ENCODE peak calls at places on chromosomes 1 and 21, in seven cellular contexts. Q is retina; Y is mammary epithelial cell; U is activated CD8-positive, alpha-beta memory T cell treated with anti-CD3 and anti-CD28 coated beads for 48 hours; R is lower leg skin; B is GM20000; W is activated T-cell treated with anti-CD3 and anti-CD28 coated beads, Interleukin-2, amount 50 U/mL, for 72 hours. M is an unnamed sample.

GRCh38 chr21:36852293-36852692 is 114.2 kb downstream of the HLCS start:
- DNase-seq in Q (no peak), Y (no peak), U (no peak), R (no peak), B (no peak), W (no peak), M (no peak)

GRCh38 chr1:68174173-68175113 is 57.9 kb downstream of the WLS start:
- DNase-seq in Q (peak; percentile 14), Y (peak; percentile 93), U (no peak), R (peak; percentile 75), B (no peak), W (no peak), M (no peak)

GRCh38 chr1:65009176-65009575 is 42.8 kb upstream of the JAK1 start:
- DNase-seq in Q (no peak), Y (no peak), U (no peak), R (no peak), B (no peak), W (no peak), M (no peak)

GRCh38 chr1:30670195-30671060 is 53.0 kb downstream of the MATN1 start:
- DNase-seq in Q (no peak), Y (peak; percentile 61), U (no peak), R (peak; percentile 66), B (no peak), W (no peak), M (no peak)

GRCh38 chr1:236494586-236495207 is 29.1 kb upstream of the LGALS8 start:
- DNase-seq in Q (no peak), Y (no peak), U (no peak), R (no peak), B (no peak), W (no peak), M (peak; percentile 61)

GRCh38 chr1:17633654-17634053 is 94.2 kb downstream of the ARHGEF10L start:
- DNase-seq in Q (no peak), Y (peak; percentile 82), U (no peak), R (no peak), B (no peak), W (no peak), M (no peak)

GRCh38 chr1:94384485-94385353 is 33.5 kb upstream of the ABCD3 start:
- DNase-seq in Q (no peak), Y (no peak), U (no peak), R (no peak), B (peak; percentile 11), W (peak; percentile 44), M (peak; percentile 10)

GRCh38 chr1:218531936-218532335 is 186.8 kb downstream of the TGFB2 start:
- DNase-seq in Q (no peak), Y (no peak), U (no peak), R (no peak), B (no peak), W (no peak), M (no peak)

GRCh38 chr1:203126866-203127671 is 457 bp upstream of the ADORA1 start:
- DNase-seq in Q (no peak), Y (no peak), U (no peak), R (no peak), B (no peak), W (no peak), M (no peak)

GRCh38 chr1:203555484-203556046 is 61.6 kb downstream of the OPTC start:
- DNase-seq in Q (peak; percentile 45), Y (no peak), U (no peak), R (no peak), B (no peak), W (no peak), M (no peak)

GRCh38 chr21:33543505-33544129 is 779 bp downstream of the SON start:
- DNase-seq in Q (no peak), Y (no peak), U (peak; percentile 61), R (peak; percentile 69), B (peak; percentile 53), W (peak; percentile 87), M (no peak)

GRCh38 chr21:42650033-42650370 is 3.4 kb upstream of the PDE9A start:
- DNase-seq in Q (no peak), Y (no peak), U (no peak), R (no peak), B (no peak), W (no peak), M (no peak)

GRCh38 chr1:200888349-200888838 is 6.3 kb upstream of the INAVA start:
- DNase-seq in Q (no peak), Y (peak; percentile 74), U (no peak), R (no peak), B (peak; percentile 87), W (peak; percentile 80), M (peak; percentile 55)

GRCh38 chr1:203038891-203039608 is 12.8 kb downstream of the PPFIA4 start:
- DNase-seq in Q (peak; percentile 78), Y (peak; percentile 61), U (peak; percentile 33), R (peak; percentile 63), B (peak; percentile 77), W (peak; percentile 64), M (peak; percentile 82)

M was measured in HuH-7.